ENCODE peak calls at places on chromosome 3, in four cellular contexts. One of them, this sample, is unnamed. For H3K9me3 and H3K4me1, the result is how much of the 10 kb centered on the place peaks cover.

GRCh38 chr3:139982404-139982803 is 47.4 kb downstream of the CLSTN2 start:
- DNase-seq in lower lobe of right lung: no peak
- DNase-seq in adrenal gland: no peak
- DNase-seq in A549: no peak
- DNase-seq in this sample: no peak

GRCh38 chr3:187130346-187131066 is 8.8 kb downstream of the RPL39L start:
- DNase-seq in lower lobe of right lung: no peak
- DNase-seq in adrenal gland: no peak
- DNase-seq in A549: no peak
- DNase-seq in this sample: no peak

GRCh38 chr3:25895443-25895842 is 105.6 kb downstream of the OXSM start:
- DNase-seq in lower lobe of right lung: no peak
- DNase-seq in adrenal gland: no peak
- DNase-seq in A549: no peak
- DNase-seq in this sample: no peak

GRCh38 chr3:89360155-89360554 is 252.7 kb downstream of the EPHA3 start:
- DNase-seq in lower lobe of right lung: no peak
- DNase-seq in adrenal gland: no peak
- DNase-seq in A549: no peak
- DNase-seq in this sample: no peak

GRCh38 chr3:140829796-140830195 is 111.8 kb upstream of the SLC25A36 start:
- DNase-seq in lower lobe of right lung: no peak
- DNase-seq in adrenal gland: no peak
- DNase-seq in A549: no peak
- DNase-seq in this sample: no peak

GRCh38 chr3:197516517-197516889 is 39.3 kb downstream of the BDH1 start:
- DNase-seq in lower lobe of right lung: peak
- DNase-seq in adrenal gland: no peak
- DNase-seq in A549: peak
- DNase-seq in this sample: no peak

GRCh38 chr3:184284696-184285095 is 8.9 kb downstream of the ECE2 start:
- DNase-seq in lower lobe of right lung: no peak
- DNase-seq in adrenal gland: peak
- DNase-seq in A549: peak
- DNase-seq in this sample: no peak

GRCh38 chr3:1082024-1082633 is 10.7 kb upstream of the CNTN6 start:
- DNase-seq in lower lobe of right lung: no peak
- DNase-seq in adrenal gland: peak
- DNase-seq in A549: no peak
- DNase-seq in this sample: no peak

GRCh38 chr3:32791833-32792232 is 26.0 kb upstream of the TRIM71 start:
- DNase-seq in lower lobe of right lung: no peak
- DNase-seq in adrenal gland: no peak
- DNase-seq in A549: no peak
- DNase-seq in this sample: no peak

GRCh38 chr3:196662711-196663571 is 23.4 kb downstream of the NRROS start:
- DNase-seq in lower lobe of right lung: no peak
- DNase-seq in adrenal gland: no peak
- DNase-seq in A549: no peak
- DNase-seq in this sample: no peak

DNA sequence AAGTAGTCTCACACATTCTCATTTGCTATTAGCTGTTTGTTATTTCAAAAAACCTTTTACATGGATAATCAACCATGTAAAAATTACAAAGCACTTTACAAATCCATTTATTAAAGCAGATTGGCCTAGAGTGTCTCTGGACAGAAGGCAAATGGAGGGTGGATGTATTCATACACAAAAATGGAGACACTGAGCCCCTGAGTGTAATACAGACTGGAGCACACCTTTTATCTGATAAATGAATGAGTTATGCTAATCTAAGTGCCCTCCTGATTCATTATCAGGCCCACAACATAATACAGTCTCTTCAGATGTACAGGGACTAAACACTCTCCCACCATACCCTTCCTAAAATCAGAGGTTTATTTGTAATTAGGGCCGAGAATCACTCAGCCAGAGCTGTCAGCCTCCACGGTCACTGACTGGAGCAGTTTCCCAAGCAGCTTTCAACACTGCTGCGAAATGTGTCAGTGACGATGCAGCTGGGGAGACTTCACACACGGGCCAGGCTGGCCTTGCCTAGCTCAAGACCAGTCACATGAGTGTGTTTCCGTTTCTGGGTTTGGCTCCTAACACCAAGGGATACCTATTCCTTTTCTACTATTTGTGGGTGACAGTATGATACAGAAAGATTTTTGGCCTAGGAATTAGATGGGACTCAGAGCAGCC is 271.8 kb downstream of the ZIC1 start:
- DNase-seq in lower lobe of right lung: no peak
- DNase-seq in adrenal gland: no peak
- DNase-seq in A549: no peak
- DNase-seq in this sample: no peak
- H3K9me3 ChIP-seq in lower lobe of right lung: under half
- H3K9me3 ChIP-seq in adrenal gland: under half
- H3K9me3 ChIP-seq in A549: under half
- H3K9me3 ChIP-seq in this sample: under half

GRCh38 chr3:82082796-82083195 is 321.4 kb upstream of the GBE1 start:
- DNase-seq in lower lobe of right lung: no peak
- DNase-seq in adrenal gland: no peak
- DNase-seq in A549: no peak
- DNase-seq in this sample: no peak

GRCh38 chr3:82085356-82085755 is 323.9 kb upstream of the GBE1 start:
- DNase-seq in lower lobe of right lung: no peak
- DNase-seq in adrenal gland: no peak
- DNase-seq in A549: no peak
- DNase-seq in this sample: no peak

GRCh38 chr3:82088749-82089148 is 327.3 kb upstream of the GBE1 start:
- DNase-seq in lower lobe of right lung: no peak
- DNase-seq in adrenal gland: no peak
- DNase-seq in A549: no peak
- DNase-seq in this sample: no peak

GRCh38 chr3:82087958-82088357 is 326.5 kb upstream of the GBE1 start:
- DNase-seq in lower lobe of right lung: no peak
- DNase-seq in adrenal gland: no peak
- DNase-seq in A549: no peak
- DNase-seq in this sample: no peak

DNA sequence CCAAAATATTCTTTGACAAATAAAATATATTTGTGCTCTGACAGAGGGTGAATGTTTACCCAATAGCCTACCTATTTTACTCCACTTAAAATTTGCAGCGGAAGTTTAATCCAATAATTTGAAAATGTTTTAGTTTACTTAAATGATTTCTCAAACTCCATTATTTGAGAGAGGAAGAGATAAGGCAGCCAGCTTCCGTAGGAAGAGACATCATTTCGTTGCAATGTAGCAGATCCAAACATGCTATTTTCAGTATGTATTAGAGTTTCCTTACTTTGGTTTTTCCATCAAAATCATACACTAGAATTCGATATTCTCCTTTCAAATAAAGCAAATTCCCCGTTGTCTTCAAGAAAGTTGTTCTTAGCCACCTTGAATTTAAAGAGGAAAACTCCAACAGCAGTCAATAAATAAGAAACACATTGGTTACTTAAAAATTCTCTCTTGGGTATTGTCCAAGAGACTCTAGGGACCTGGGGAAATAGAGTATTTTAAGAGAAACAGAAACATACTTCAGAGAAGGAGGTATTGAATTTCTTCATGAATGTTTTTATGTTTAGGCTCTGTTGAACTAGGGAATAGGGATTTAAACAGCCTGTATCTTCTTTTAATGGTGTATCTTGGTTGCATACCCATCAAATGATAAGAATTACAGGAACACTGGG is 324.5 kb upstream of the GBE1 start:
- DNase-seq in lower lobe of right lung: no peak
- DNase-seq in adrenal gland: no peak
- DNase-seq in A549: no peak
- DNase-seq in this sample: no peak
- H3K27ac ChIP-seq in lower lobe of right lung: no peak
- H3K27ac ChIP-seq in adrenal gland: no peak
- H3K27ac ChIP-seq in A549: no peak
- H3K27ac ChIP-seq in this sample: no peak

GRCh38 chr3:129573493-129573892 is 30.5 kb downstream of the H1-8 start:
- DNase-seq in lower lobe of right lung: no peak
- DNase-seq in adrenal gland: no peak
- DNase-seq in A549: no peak
- DNase-seq in this sample: no peak

GRCh38 chr3:129572603-129573002 is 29.6 kb downstream of the H1-8 start:
- DNase-seq in lower lobe of right lung: no peak
- DNase-seq in adrenal gland: no peak
- DNase-seq in A549: no peak
- DNase-seq in this sample: no peak

GRCh38 chr3:129575987-129576364 is 30.5 kb downstream of the PLXND1 start:
- DNase-seq in lower lobe of right lung: no peak
- DNase-seq in adrenal gland: no peak
- DNase-seq in A549: no peak
- DNase-seq in this sample: no peak

GRCh38 chr3:129575233-129575986 is 31.1 kb downstream of the PLXND1 start:
- DNase-seq in lower lobe of right lung: no peak
- DNase-seq in adrenal gland: no peak
- DNase-seq in A549: no peak
- DNase-seq in this sample: no peak

DNA sequence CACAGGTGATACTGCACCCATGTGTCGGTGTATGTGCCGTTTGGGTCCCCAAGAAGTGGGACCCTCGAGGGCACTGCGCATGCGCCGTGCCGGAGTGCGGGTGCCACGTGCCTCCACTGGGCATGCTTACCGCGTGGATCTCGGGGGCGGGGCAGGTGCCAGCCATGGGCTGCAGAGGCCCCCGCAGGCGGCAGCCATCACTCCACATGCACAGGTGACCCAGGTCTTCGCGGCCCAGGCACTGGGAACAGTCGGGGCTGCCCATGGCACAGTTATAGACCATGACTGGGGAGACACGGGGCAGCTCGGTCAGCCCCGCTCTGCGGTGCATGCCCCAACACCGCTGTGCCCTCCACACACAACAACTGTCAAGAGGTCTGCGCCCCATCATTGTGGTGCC is 31.2 kb downstream of the H1-8 start:
- DNase-seq in lower lobe of right lung: no peak
- DNase-seq in adrenal gland: no peak
- DNase-seq in A549: no peak
- DNase-seq in this sample: no peak
- H3K4me1 ChIP-seq in lower lobe of right lung: under half
- H3K4me1 ChIP-seq in adrenal gland: under half
- H3K4me1 ChIP-seq in A549: under half
- H3K4me1 ChIP-seq in this sample: under half

DNA sequence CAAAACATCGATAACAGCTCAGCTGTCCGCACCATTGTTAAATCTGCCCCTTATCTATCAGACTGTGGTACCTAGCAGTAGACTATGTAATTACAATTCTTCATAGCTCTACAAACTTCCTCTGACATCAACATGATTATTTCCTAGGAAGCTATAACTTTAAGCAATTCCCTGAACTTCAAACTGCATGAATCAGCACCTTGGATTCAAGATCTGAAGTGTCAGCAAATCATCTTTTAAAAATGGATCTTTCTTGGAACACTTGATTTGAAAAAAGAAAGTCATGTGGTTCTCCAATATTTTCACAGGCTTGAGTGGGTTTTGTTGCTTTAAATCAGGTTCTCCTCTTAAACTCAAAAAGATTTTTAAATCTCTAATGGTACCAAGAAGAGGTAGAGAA is 680.7 kb upstream of the LMCD1 start:
- DNase-seq in lower lobe of right lung: no peak
- DNase-seq in adrenal gland: no peak
- DNase-seq in A549: no peak
- DNase-seq in this sample: no peak
- H3K9me3 ChIP-seq in lower lobe of right lung: under half
- H3K9me3 ChIP-seq in adrenal gland: under half
- H3K9me3 ChIP-seq in A549: under half
- H3K9me3 ChIP-seq in this sample: under half

GRCh38 chr3:58377750-58378149 is 45.1 kb downstream of the PXK start:
- DNase-seq in lower lobe of right lung: no peak
- DNase-seq in adrenal gland: no peak
- DNase-seq in A549: no peak
- DNase-seq in this sample: no peak
- H3K27ac ChIP-seq in lower lobe of right lung: no peak
- H3K27ac ChIP-seq in adrenal gland: no peak
- H3K27ac ChIP-seq in A549: no peak
- H3K27ac ChIP-seq in this sample: no peak